ENCODE peak calls at places on chromosomes 4 and X, in ten cellular contexts. D is RWPE2, W is tibial nerve, G is tibial artery, Y is A549, S is ovary, E is PC-3, A is heart left ventricle, F is HCT116, P is suprapubic skin. R is an unnamed sample.

GRCh38 chrX:112979879-112980278 is 139.2 kb upstream of the AMOT start:
- DNase-seq in P (no peak), D (no peak), A (no peak), G (no peak), S (no peak), E (no peak), Y (no peak), F (no peak), W (no peak), R (no peak)

GRCh38 chrX:48631376-48632090 is 34.2 kb downstream of the WDR13 start:
- DNase-seq in G (peak; percentile 82), D (peak; percentile 61), E (peak; percentile 97), W (peak; percentile 63), P (peak; percentile 80), A (peak; percentile 81), Y (peak; percentile 91), F (peak; percentile 87), S (peak; percentile 88), R (peak; percentile 62)

GRCh38 chr4:55866973-55867574 is 13.6 kb downstream of the EXOC1 start:
- DNase-seq in G (no peak), A (no peak), S (no peak), P (no peak), W (no peak), Y (peak; percentile 61), D (no peak), E (peak; percentile 79), F (peak; percentile 51), R (no peak)

GRCh38 chr4:113806850-113807249 is 45.3 kb upstream of the CAMK2D start:
- DNase-seq in P (no peak), F (no peak), D (no peak), A (no peak), S (no peak), E (no peak), G (no peak), W (no peak), Y (no peak), R (no peak)

GRCh38 chr4:67744561-67745283 is 9.5 kb downstream of the GNRHR start:
- DNase-seq in E (peak; percentile 34), Y (no peak), D (no peak), A (no peak), W (no peak), P (no peak), G (no peak), F (no peak), S (no peak), R (no peak)

GRCh38 chrX:1448793-1449580 is 3.7 kb downstream of the ASMTL start:
- DNase-seq in Y (no peak), F (no peak), W (no peak), D (peak; percentile 45), A (no peak), G (peak; percentile 61), P (peak; percentile 37), S (no peak), E (no peak), R (no peak)

GRCh38 chrX:155179343-155179997 is 36.8 kb upstream of the VBP1 start:
- DNase-seq in S (no peak), P (no peak), A (no peak), Y (no peak), F (no peak), G (no peak), D (no peak), W (no peak), E (peak; percentile 34), R (no peak)

GRCh38 chr4:125679989-125680388 is 365.2 kb downstream of the FAT4 start:
- DNase-seq in E (no peak), P (no peak), F (no peak), A (no peak), W (no peak), G (no peak), S (no peak), D (no peak), Y (no peak), R (no peak)

GRCh38 chrX:98203800-98204199 is 1320.1 kb downstream of the RPA4 start:
- DNase-seq in W (no peak), D (no peak), A (no peak), P (no peak), E (peak; percentile 63), G (no peak), S (no peak), F (no peak), Y (no peak), R (no peak)

DNA sequence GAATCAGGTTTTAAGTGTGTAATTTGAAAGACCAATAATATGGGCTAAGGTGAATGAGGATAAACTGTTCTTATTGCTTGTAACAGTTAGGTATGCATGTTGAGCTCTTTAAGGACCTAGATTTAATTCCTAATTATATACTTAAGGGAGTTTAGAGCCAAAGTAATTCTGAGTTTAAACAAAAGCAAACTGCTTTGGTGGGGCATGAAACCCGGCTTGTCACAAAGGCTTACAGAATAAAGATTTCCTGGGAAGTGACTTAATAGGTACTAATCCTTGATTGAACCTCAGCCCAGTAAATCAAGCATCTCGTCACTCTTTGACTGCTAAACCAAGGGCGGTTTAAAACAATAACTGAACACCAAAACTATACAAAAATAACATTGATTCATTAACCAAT is 1324.2 kb downstream of the RPA4 start:
- DNase-seq in P (no peak), D (no peak), S (no peak), W (no peak), F (no peak), E (no peak), G (no peak), A (no peak), Y (no peak), R (no peak)
- TF ChIP-seq CTCF in P (no peak), D (no peak), S (no peak), W (no peak), F (no peak), E (no peak), G (no peak), A (no peak), Y (no peak), R (no peak)

GRCh38 chr4:43234626-43235025 is 342.1 kb downstream of the GRXCR1 start:
- DNase-seq in E (no peak), G (no peak), S (no peak), F (no peak), A (no peak), W (no peak), Y (no peak), P (no peak), D (no peak), R (no peak)

GRCh38 chr4:43238556-43238955 is 346.0 kb downstream of the GRXCR1 start:
- DNase-seq in F (no peak), Y (no peak), P (no peak), G (no peak), E (no peak), A (no peak), D (no peak), W (no peak), S (no peak), R (no peak)

GRCh38 chr4:43242611-43243010 is 350.1 kb downstream of the GRXCR1 start:
- DNase-seq in S (no peak), Y (no peak), A (no peak), F (no peak), P (no peak), W (no peak), E (peak; percentile 13), D (no peak), G (no peak), R (no peak)

GRCh38 chr4:43241104-43241503 is 348.6 kb downstream of the GRXCR1 start:
- DNase-seq in Y (no peak), E (no peak), F (no peak), W (no peak), D (no peak), G (no peak), P (no peak), A (no peak), S (no peak), R (no peak)

DNA sequence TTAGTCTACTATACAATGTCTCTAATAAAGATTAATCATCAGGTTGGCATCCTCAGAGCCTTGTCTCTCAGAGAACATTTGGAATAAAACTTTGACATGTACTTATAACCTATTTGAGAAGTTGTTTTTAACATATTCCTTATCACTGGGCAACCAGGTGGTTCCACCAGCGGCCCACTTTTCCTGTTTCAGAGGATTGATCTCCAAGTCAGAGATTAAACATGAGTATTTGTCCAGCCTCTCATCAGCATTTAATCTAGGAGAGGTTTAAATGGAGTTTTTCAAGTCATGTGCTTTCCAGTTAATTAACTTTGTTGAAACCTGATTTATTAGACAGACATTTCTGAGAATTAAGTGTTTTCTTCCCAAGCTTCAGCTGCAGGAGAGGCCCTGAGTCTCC is 345.5 kb downstream of the GRXCR1 start:
- DNase-seq in F (no peak), G (no peak), W (no peak), E (no peak), D (no peak), P (no peak), A (no peak), Y (no peak), S (no peak), R (no peak)
- H3K9me3 ChIP-seq in F (peaks cover 13% of the 10 kb centered on the region), G (no peaks in the 10 kb centered on the region), W (no peaks in the 10 kb centered on the region), E (no peaks in the 10 kb centered on the region), D (no peaks in the 10 kb centered on the region), P (no peaks in the 10 kb centered on the region), A (no peaks in the 10 kb centered on the region), Y (no peaks in the 10 kb centered on the region), S (no peaks in the 10 kb centered on the region), R (no peaks in the 10 kb centered on the region)

GRCh38 chrX:7117587-7117986 is 29.9 kb upstream of the STS start:
- DNase-seq in W (no peak), D (no peak), E (no peak), S (no peak), G (no peak), F (no peak), P (no peak), Y (no peak), A (no peak), R (no peak)

GRCh38 chrX:7115557-7115956 is 32.0 kb upstream of the STS start:
- DNase-seq in A (no peak), W (no peak), Y (no peak), P (no peak), E (no peak), F (no peak), D (no peak), G (no peak), S (peak; percentile 23), R (no peak)

GRCh38 chrX:7120578-7121219 is 26.8 kb upstream of the STS start:
- DNase-seq in W (no peak), Y (peak; percentile 30), D (no peak), G (no peak), A (no peak), F (no peak), E (peak; percentile 89), S (no peak), P (no peak), R (no peak)

GRCh38 chrX:7116081-7116480 is 31.4 kb upstream of the STS start:
- DNase-seq in S (no peak), W (no peak), Y (no peak), P (no peak), D (no peak), G (no peak), A (no peak), F (no peak), E (no peak), R (no peak)

DNA sequence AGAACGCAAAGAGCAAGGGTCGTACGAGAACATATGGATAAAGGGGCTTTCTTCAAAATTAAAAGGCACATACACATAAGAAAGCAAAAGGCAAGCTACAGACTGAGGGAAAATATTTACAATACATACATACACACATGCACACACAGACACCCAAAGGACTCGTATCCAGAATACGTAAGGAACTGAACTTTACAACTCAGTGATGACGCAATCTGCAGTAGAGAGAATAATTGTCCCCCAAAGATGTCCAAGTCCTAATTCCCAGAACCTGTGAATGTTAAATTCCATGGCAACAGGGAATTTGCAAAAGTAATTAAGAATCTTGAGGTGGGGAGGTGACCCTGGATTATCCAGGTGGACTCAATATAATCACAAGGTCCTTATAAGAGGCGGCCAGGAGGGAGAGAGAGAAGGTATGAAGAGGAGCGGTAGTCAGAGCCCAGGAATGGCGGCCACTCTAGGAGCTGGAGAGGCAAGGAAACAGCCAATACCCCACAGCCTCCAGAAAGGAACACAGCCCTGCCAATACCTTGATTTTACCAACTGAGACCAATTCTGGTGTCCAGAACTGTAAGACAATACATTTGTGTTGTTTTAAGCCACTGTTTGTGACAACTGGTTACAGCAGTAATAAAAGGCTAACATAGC is 27.5 kb upstream of the STS start:
- DNase-seq in S (no peak), F (no peak), Y (no peak), D (no peak), G (no peak), W (no peak), A (no peak), P (no peak), E (no peak), R (no peak)
- H3K4me1 ChIP-seq in S (peaks cover 11% of the 10 kb centered on the region), F (peaks cover 8% of the 10 kb centered on the region), Y (peaks cover 19% of the 10 kb centered on the region), D (peaks cover 11% of the 10 kb centered on the region), G (no peaks in the 10 kb centered on the region), W (no peaks in the 10 kb centered on the region), A (peaks cover 6% of the 10 kb centered on the region), P (no peaks in the 10 kb centered on the region), E (peaks cover 54% of the 10 kb centered on the region), R (no peaks in the 10 kb centered on the region)

DNA sequence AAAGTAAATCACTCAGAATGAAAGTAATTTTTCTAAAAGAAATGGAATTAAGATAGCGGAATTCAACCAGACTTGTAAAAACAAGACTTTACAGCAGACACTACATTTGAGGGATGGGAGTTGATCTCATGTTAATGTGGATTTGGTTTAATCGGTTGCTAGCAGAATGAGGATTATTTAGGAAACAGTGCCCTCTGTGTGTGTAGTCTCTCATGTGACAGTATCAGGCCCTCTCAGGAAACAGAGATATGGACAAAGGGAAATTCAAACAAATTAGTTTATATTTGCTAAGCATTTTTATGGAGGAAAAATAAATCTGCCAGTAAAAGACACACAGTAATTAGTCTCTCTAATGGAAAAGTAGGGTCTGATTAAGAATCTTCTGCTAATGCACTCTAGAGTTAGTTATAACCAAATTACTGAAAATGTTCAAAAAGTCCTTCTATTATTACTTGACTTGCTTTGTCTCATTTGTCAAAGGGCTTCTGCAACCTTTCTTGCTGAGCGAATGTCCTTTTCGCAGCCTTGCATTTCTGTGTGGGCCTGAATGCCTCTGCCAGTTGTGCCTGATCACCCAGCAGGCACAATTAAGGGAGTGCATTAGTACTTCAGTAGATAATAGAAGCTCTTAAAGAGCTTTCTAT is 1282.3 kb upstream of the TENM3 start:
- DNase-seq in G (no peak), A (no peak), P (no peak), E (no peak), D (no peak), W (no peak), S (no peak), Y (no peak), F (no peak), R (no peak)
- TF ChIP-seq CTCF in G (no peak), A (no peak), P (no peak), E (no peak), D (peak; percentile 19), W (no peak), S (no peak), Y (no peak), F (no peak), R (no peak)